ENCODE peak calls at places on chromosomes 2 and 18, in seven cellular contexts. U is IMR-90, F is fibroblast of lung, J is adrenal gland, M is prostate gland, E is mammary epithelial cell, X is GM23338. O is an unnamed sample.

GRCh38 chr2:130830538-130830937 is 6.2 kb upstream of the ARHGEF4 start:
- DNase-seq in U (no peak), F (no peak), J (no peak), M (no peak), E (no peak), X (no peak), O (no peak)

GRCh38 chr2:161418715-161419337 is 2.7 kb downstream of the TBR1 start:
- DNase-seq in U (peak), F (peak), J (no peak), M (no peak), E (no peak), X (peak), O (no peak)

GRCh38 chr2:217437289-217437688 is 565.5 kb downstream of the TNS1 start:
- DNase-seq in U (no peak), F (peak), J (no peak), M (no peak), E (no peak), X (no peak), O (no peak)

GRCh38 chr2:69652206-69652605 is 8.7 kb upstream of the AAK1 start:
- DNase-seq in U (peak), F (peak), J (no peak), M (no peak), E (peak), X (no peak), O (peak)

GRCh38 chr2:8217366-8218125 is 464.3 kb upstream of the ID2 start:
- DNase-seq in U (no peak), F (no peak), J (no peak), M (no peak), E (no peak), X (no peak), O (no peak)

GRCh38 chr18:34501553-34501952 is 208.5 kb upstream of the DTNA start:
- DNase-seq in U (no peak), F (no peak), J (no peak), M (no peak), E (no peak), X (no peak), O (no peak)

GRCh38 chr2:98519156-98519555 is 74.5 kb downstream of the INPP4A start:
- DNase-seq in U (peak), F (no peak), J (peak), M (no peak), E (no peak), X (no peak), O (no peak)

GRCh38 chr2:19879115-19879514 is 22.7 kb downstream of the TTC32 start:
- DNase-seq in U (no peak), F (no peak), J (peak), M (no peak), E (no peak), X (no peak), O (no peak)

GRCh38 chr2:172342611-172343010 is 84.8 kb upstream of the ITGA6 start:
- DNase-seq in U (no peak), F (no peak), J (no peak), M (no peak), E (no peak), X (no peak), O (no peak)

GRCh38 chr2:217162533-217162932 is 302.7 kb upstream of the TNP1 start:
- DNase-seq in U (peak), F (peak), J (no peak), M (no peak), E (peak), X (no peak), O (peak)

GRCh38 chr2:239606955-239607794 is 206.4 kb upstream of the HDAC4 start:
- DNase-seq in U (no peak), F (no peak), J (peak), M (no peak), E (no peak), X (no peak), O (no peak)

GRCh38 chr2:97792416-97792815 is 79.0 kb downstream of the ZAP70 start:
- DNase-seq in U (no peak), F (no peak), J (no peak), M (no peak), E (no peak), X (no peak), O (no peak)

GRCh38 chr2:133421516-133422324 is 146.5 kb downstream of the NCKAP5 start:
- DNase-seq in U (peak), F (peak), J (peak), M (no peak), E (no peak), X (peak), O (no peak)

GRCh38 chr2:230946429-230947234 is 21.6 kb upstream of the GPR55 start:
- DNase-seq in U (no peak), F (no peak), J (no peak), M (no peak), E (no peak), X (no peak), O (no peak)

GRCh38 chr2:436203-436602 is 148.3 kb upstream of the ALKAL2 start:
- DNase-seq in U (no peak), F (no peak), J (no peak), M (no peak), E (no peak), X (no peak), O (no peak)

GRCh38 chr18:48708807-48709206 is 170.0 kb downstream of the CTIF start:
- DNase-seq in U (no peak), F (no peak), J (no peak), M (no peak), E (no peak), X (no peak), O (no peak)

GRCh38 chr2:21759819-21760218 is 636.1 kb downstream of the TDRD15 start:
- DNase-seq in U (peak), F (no peak), J (no peak), M (no peak), E (no peak), X (no peak), O (no peak)

GRCh38 chr2:119921825-119922224 is 91.1 kb upstream of the EPB41L5 start:
- DNase-seq in U (no peak), F (no peak), J (no peak), M (no peak), E (no peak), X (no peak), O (no peak)

GRCh38 chr18:40365526-40365925 is 1589.5 kb upstream of the PIK3C3 start:
- DNase-seq in U (no peak), F (peak), J (no peak), M (no peak), E (no peak), X (no peak), O (no peak)

GRCh38 chr18:20966795-20967194 is 144.8 kb downstream of the ROCK1 start:
- DNase-seq in U (no peak), F (no peak), J (no peak), M (no peak), E (no peak), X (no peak), O (no peak)

GRCh38 chr2:6845903-6846302 is 19.8 kb downstream of the CMPK2 start:
- DNase-seq in U (no peak), F (no peak), J (no peak), M (no peak), E (no peak), X (no peak), O (no peak)

GRCh38 chr2:203484266-203485112 is 50.6 kb downstream of the RAPH1 start:
- DNase-seq in U (peak), F (peak), J (no peak), M (peak), E (peak), X (peak), O (no peak)

GRCh38 chr18:11872479-11873136 is 21.4 kb downstream of the CHMP1B start:
- DNase-seq in U (no peak), F (no peak), J (peak), M (no peak), E (no peak), X (peak), O (peak)

GRCh38 chr2:55618025-55618648 is 715 bp upstream of the PPP4R3B start:
- DNase-seq in U (peak), F (no peak), J (peak), M (no peak), E (no peak), X (no peak), O (peak)

GRCh38 chr2:172884336-172884735 is 148.7 kb downstream of the RAPGEF4 start:
- DNase-seq in U (peak), F (no peak), J (no peak), M (no peak), E (peak), X (no peak), O (peak)

GRCh38 chr2:229798446-229799147 is 84.2 kb upstream of the DNER start:
- DNase-seq in U (peak), F (no peak), J (no peak), M (no peak), E (no peak), X (no peak), O (no peak)

GRCh38 chr2:76640905-76641304 is 881.3 kb downstream of the LRRTM4 start:
- DNase-seq in U (no peak), F (no peak), J (no peak), M (peak), E (peak), X (no peak), O (peak)

GRCh38 chr2:58866040-58866439 is 624.9 kb upstream of the FANCL start:
- DNase-seq in U (no peak), F (no peak), J (no peak), M (no peak), E (no peak), X (peak), O (no peak)

GRCh38 chr2:223697921-223698645 is 95.9 kb upstream of the SCG2 start:
- DNase-seq in U (peak), F (peak), J (no peak), M (no peak), E (peak), X (peak), O (peak)

DNA sequence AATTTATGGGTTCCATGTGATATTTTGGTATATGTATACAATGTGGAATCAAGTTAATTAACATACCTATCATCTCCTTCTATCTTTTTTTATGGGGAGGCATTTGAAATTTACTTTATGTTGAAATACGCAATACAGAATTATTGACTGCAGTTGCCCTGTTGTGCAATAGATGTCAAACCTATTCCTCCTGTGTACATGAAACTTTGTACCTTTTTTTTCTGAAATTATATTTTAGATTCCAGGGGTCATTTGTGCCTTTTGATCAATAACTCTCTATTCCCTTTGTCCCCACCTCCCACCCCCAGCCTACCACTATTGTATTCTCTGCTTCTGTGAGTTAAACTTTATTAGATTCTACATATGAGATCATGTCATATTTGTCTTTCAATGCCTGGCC is 369.9 kb downstream of the FSIP2 start:
- DNase-seq in U (no peak), F (no peak), J (no peak), M (no peak), E (no peak), X (no peak), O (no peak)
- H3K27ac ChIP-seq in U (no peak), F (no peak), J (no peak), M (no peak), E (no peak), X (no peak), O (no peak)

GRCh38 chr2:71610671-71611070 is 157.3 kb downstream of the DYSF start:
- DNase-seq in U (no peak), F (no peak), J (peak), M (no peak), E (no peak), X (no peak), O (no peak)

GRCh38 chr2:71612581-71613520 is 159.5 kb downstream of the DYSF start:
- DNase-seq in U (no peak), F (no peak), J (peak), M (no peak), E (no peak), X (no peak), O (no peak)

GRCh38 chr2:71611247-71611646 is 157.9 kb downstream of the DYSF start:
- DNase-seq in U (no peak), F (no peak), J (no peak), M (no peak), E (no peak), X (no peak), O (no peak)

GRCh38 chr2:71613566-71613952 is 160.2 kb downstream of the DYSF start:
- DNase-seq in U (no peak), F (no peak), J (peak), M (no peak), E (no peak), X (no peak), O (no peak)

GRCh38 chr2:71611781-71612545 is 158.6 kb downstream of the DYSF start:
- DNase-seq in U (no peak), F (no peak), J (peak), M (no peak), E (no peak), X (no peak), O (no peak)
- H3K27ac ChIP-seq in U (no peak), F (no peak), J (no peak), M (no peak), E (no peak), X (no peak), O (no peak)

GRCh38 chr18:36532394-36532793 is 234.9 kb downstream of the FHOD3 start:
- DNase-seq in U (peak), F (no peak), J (no peak), M (no peak), E (peak), X (no peak), O (peak)
- H3K27ac ChIP-seq in U (no peak), F (no peak), J (no peak), M (no peak), E (no peak), X (no peak), O (no peak)

GRCh38 chr2:153871231-153872221 is at the start of gene GALNT13:
- DNase-seq in U (no peak), F (peak), J (peak), M (no peak), E (peak), X (peak), O (peak)
- H3K27ac ChIP-seq in U (no peak), F (no peak), J (peak), M (no peak), E (no peak), X (no peak), O (no peak)

GRCh38 chr2:71603311-71603794 is 150.0 kb downstream of the DYSF start:
- DNase-seq in U (no peak), F (no peak), J (peak), M (no peak), E (no peak), X (no peak), O (no peak)
- H3K27ac ChIP-seq in U (no peak), F (no peak), J (no peak), M (no peak), E (no peak), X (no peak), O (no peak)

GRCh38 chr2:31511376-31511775 is 69.4 kb downstream of the SRD5A2 start:
- DNase-seq in U (no peak), F (no peak), J (no peak), M (no peak), E (no peak), X (no peak), O (no peak)
- H3K27ac ChIP-seq in U (no peak), F (no peak), J (no peak), M (no peak), E (no peak), X (no peak), O (no peak)

O was measured in RWPE1.